ENCODE peak calls at places on chromosomes 4 and X, in seven cellular contexts. V, D, N, R, W, S and C are unnamed samples. For H3K4me1, the result is how much of the 10 kb centered on the place peaks cover.

GRCh38 chr4:25051534-25051933 is 20.8 kb upstream of the LGI2 start:
- DNase-seq in W (no peak), N (no peak), S (no peak), R (no peak), V (no peak), D (no peak), C (no peak)

GRCh38 chr4:114302472-114302871 is 296.1 kb upstream of the UGT8 start:
- DNase-seq in W (no peak), D (no peak), V (no peak), S (no peak), R (no peak), N (peak), C (no peak)

GRCh38 chrX:24260827-24261550 is 52.9 kb downstream of the SUPT20HL2 start:
- DNase-seq in N (no peak), R (no peak), V (peak), S (peak), D (peak), W (no peak), C (no peak)

GRCh38 chr4:150131581-150132228 is 53.5 kb downstream of the DCLK2 start:
- DNase-seq in D (no peak), S (no peak), V (no peak), R (no peak), W (no peak), N (no peak), C (no peak)

GRCh38 chrX:65821721-65822496 is 154.5 kb downstream of the MSN start:
- DNase-seq in S (no peak), D (no peak), V (no peak), W (no peak), R (no peak), N (peak), C (no peak)

GRCh38 chrX:45070116-45071007 is 130.3 kb downstream of the DIPK2B start:
- DNase-seq in S (no peak), D (peak), R (no peak), W (peak), N (peak), V (no peak), C (no peak)

GRCh38 chr4:7723625-7724024 is 216.0 kb downstream of the AFAP1 start:
- DNase-seq in S (no peak), W (no peak), V (no peak), N (no peak), R (no peak), D (no peak), C (no peak)

GRCh38 chrX:154721155-154721554 is 29.7 kb downstream of the GAB3 start:
- DNase-seq in S (no peak), D (no peak), R (no peak), W (no peak), V (no peak), N (no peak), C (no peak)

GRCh38 chr4:6918345-6918744 is 8.7 kb downstream of the TBC1D14 start:
- DNase-seq in N (no peak), S (no peak), D (no peak), R (no peak), V (no peak), W (no peak), C (peak)

GRCh38 chr4:81152839-81153713 is 61.9 kb downstream of the PRKG2 start:
- DNase-seq in W (no peak), V (no peak), S (no peak), D (no peak), R (no peak), N (no peak), C (no peak)

GRCh38 chr4:59920414-59920813 is 1279.7 kb upstream of the ADGRL3 start:
- DNase-seq in V (no peak), N (no peak), R (no peak), W (peak), S (no peak), D (no peak), C (peak)

GRCh38 chr4:66000500-66001117 is 330.3 kb upstream of the EPHA5 start:
- DNase-seq in V (no peak), R (no peak), S (no peak), D (no peak), W (no peak), N (peak), C (no peak)

GRCh38 chrX:2446815-2447214 is 54.0 kb downstream of the DHRSX start:
- DNase-seq in S (no peak), R (no peak), V (no peak), W (no peak), D (no peak), N (no peak), C (no peak)

GRCh38 chrX:9662148-9662547 is 103.5 kb downstream of the GPR143 start:
- DNase-seq in S (no peak), W (no peak), N (peak), D (no peak), R (no peak), V (no peak), C (no peak)

GRCh38 chrX:152905081-152905420 is 7.2 kb downstream of the ZNF185 start:
- DNase-seq in N (no peak), W (no peak), D (no peak), R (no peak), V (no peak), S (no peak), C (no peak)

GRCh38 chr4:168871686-168872085 is 138.4 kb downstream of the CBR4 start:
- DNase-seq in D (no peak), W (no peak), N (peak), R (no peak), S (no peak), V (no peak), C (no peak)

GRCh38 chr4:168866635-168867034 is 143.4 kb downstream of the CBR4 start:
- DNase-seq in N (no peak), W (no peak), S (no peak), V (no peak), R (no peak), D (peak), C (no peak)

GRCh38 chr4:168867128-168867527 is 142.9 kb downstream of the CBR4 start:
- DNase-seq in R (no peak), W (no peak), D (peak), N (no peak), S (no peak), V (no peak), C (no peak)

GRCh38 chr4:168868044-168868855 is 141.8 kb downstream of the CBR4 start:
- DNase-seq in W (no peak), N (peak), D (peak), V (no peak), S (no peak), R (no peak), C (no peak)

GRCh38 chr4:168868856-168869201 is 141.2 kb downstream of the CBR4 start:
- DNase-seq in D (no peak), S (no peak), V (no peak), R (no peak), W (no peak), N (no peak), C (no peak)
- H3K4me1 ChIP-seq in D (under half), S (under half), V (half or more), R (under half), W (under half), N (half or more), C (under half)

GRCh38 chr4:98641906-98642668 is 16.3 kb downstream of the TSPAN5 start:
- DNase-seq in D (no peak), N (no peak), S (no peak), V (no peak), R (no peak), W (no peak), C (no peak)

GRCh38 chr4:98639523-98639922 is 18.9 kb downstream of the TSPAN5 start:
- DNase-seq in V (no peak), S (no peak), W (no peak), N (peak), D (no peak), R (no peak), C (no peak)

GRCh38 chr4:98639108-98639507 is 19.3 kb downstream of the TSPAN5 start:
- DNase-seq in D (no peak), W (no peak), V (no peak), N (no peak), R (no peak), S (no peak), C (no peak)

GRCh38 chr4:98641393-98641792 is 17.0 kb downstream of the TSPAN5 start:
- DNase-seq in N (no peak), V (no peak), R (no peak), D (no peak), W (no peak), S (no peak), C (no peak)

DNA sequence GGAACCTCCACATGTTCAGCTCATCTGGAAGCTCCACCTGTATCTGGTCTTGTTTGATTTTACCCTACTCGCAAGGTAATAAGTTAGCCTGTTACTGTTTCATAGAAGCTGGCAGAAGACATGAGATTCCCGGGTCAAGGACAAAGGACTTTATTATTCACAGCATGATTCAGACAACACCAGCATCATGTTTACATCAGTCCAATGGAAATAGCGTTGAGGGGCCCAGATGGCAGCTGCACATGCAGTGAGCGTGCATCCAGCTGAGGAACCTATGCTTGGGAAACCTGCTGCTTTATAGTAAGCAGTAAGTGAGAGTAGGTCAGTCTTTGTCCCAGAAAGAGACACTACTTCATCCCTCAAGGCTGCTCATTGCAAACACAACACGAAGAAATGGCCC is 19.8 kb downstream of the TSPAN5 start:
- DNase-seq in N (no peak), V (no peak), S (no peak), D (peak), R (no peak), W (no peak), C (no peak)
- H3K4me1 ChIP-seq in N (under half), V (under half), S (under half), D (under half), R (under half), W (under half), C (under half)

GRCh38 chr4:78645853-78646757 is 94.5 kb downstream of the ANXA3 start:
- DNase-seq in D (peak), S (peak), W (no peak), V (peak), R (peak), N (peak), C (no peak)

GRCh38 chr4:78647272-78647671 is 95.7 kb downstream of the ANXA3 start:
- DNase-seq in V (no peak), D (no peak), S (no peak), R (no peak), W (no peak), N (no peak), C (no peak)

GRCh38 chr4:78644744-78645330 is 93.3 kb downstream of the ANXA3 start:
- DNase-seq in W (peak), R (peak), N (peak), S (no peak), D (peak), V (no peak), C (peak)

GRCh38 chr4:78642934-78643333 is 91.4 kb downstream of the ANXA3 start:
- DNase-seq in D (no peak), N (no peak), W (no peak), S (no peak), R (no peak), V (no peak), C (no peak)

GRCh38 chr4:78644063-78644691 is 92.6 kb downstream of the ANXA3 start:
- DNase-seq in V (no peak), S (no peak), R (no peak), N (no peak), D (no peak), W (no peak), C (no peak)
- H3K4me1 ChIP-seq in V (under half), S (under half), R (under half), N (under half), D (under half), W (under half), C (under half)

DNA sequence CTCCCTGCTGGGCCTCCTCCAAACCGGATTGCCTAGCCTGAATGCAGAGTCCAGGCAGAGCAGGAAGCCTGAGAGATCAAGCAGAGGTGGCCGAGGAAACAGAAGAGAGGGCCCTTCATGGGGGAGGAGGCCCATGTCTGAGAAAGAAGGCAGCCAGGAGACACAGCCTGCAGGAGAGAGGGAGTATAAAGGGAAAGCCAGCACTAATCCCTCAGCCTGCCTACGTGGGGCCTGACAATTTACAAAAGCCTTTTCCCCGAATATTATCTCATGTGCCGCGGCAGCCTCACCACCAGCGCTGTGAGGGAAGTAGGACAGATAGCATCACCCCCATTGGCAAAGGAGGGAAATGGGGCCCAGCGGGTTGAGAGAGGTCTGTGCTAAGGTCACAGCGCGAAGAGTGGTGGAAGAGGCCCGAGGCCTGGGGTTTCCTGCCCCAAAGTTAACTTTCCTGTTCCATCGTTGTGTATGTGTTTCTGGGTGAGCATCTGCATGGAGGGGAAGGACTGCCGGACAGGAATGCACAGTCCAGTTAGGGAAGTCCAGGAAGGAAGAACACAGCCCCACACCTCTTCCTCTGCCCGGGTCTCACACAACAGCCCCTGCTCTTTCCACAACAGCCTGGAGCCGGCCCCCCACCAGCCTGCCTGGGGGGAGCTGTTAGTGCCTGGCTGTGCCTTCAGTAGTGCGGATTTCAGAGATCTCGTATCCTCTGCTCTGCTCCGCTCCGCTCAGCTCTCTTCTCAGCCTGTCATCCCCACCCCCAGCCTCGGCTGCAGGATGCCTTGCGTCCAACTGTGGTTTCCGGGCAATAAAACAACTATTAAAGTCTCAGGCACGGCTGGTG is 50.9 kb upstream of the BCOR start:
- DNase-seq in S (no peak), N (no peak), W (peak), V (no peak), R (no peak), D (no peak), C (peak)
- H3K4me1 ChIP-seq in S (under half), N (under half), W (half or more), V (under half), R (under half), D (under half), C (under half)